ENCODE peak calls at places on chromosomes 7 and 10, in six cellular contexts. U is H1, C is HepG2, D is GM12878, Z is GM12891, A is K562. W is an unnamed sample.

GRCh38 chr10:95280637-95281036 is 10.2 kb downstream of the PDLIM1 start:
- DNase-seq in U (no peak), C (peak), D (no peak), Z (no peak), A (no peak), W (no peak)

GRCh38 chr10:93755443-93756127 is 2.2 kb upstream of the LGI1 start:
- DNase-seq in U (no peak), C (no peak), D (no peak), Z (no peak), A (no peak), W (no peak)

GRCh38 chr7:134811798-134812197 is 32.4 kb downstream of the CALD1 start:
- DNase-seq in U (no peak), C (no peak), D (no peak), Z (no peak), A (no peak), W (no peak)

GRCh38 chr7:90660100-90660499 is 64.0 kb downstream of the CDK14 start:
- DNase-seq in U (no peak), C (no peak), D (no peak), Z (no peak), A (no peak), W (no peak)

GRCh38 chr7:119377-120163 is 72.8 kb upstream of the FAM20C start:
- DNase-seq in U (no peak), C (no peak), D (no peak), Z (no peak), A (no peak), W (no peak)

GRCh38 chr7:1931951-1932270 is 261.8 kb downstream of the ELFN1 start:
- DNase-seq in U (no peak), C (no peak), D (no peak), Z (no peak), A (no peak), W (no peak)

GRCh38 chr7:157549612-157550299 is 213.0 kb downstream of the DNAJB6 start:
- DNase-seq in U (no peak), C (no peak), D (no peak), Z (no peak), A (no peak), W (no peak)

GRCh38 chr7:142181966-142182365 is 70.4 kb downstream of the MGAM2 start:
- DNase-seq in U (no peak), C (no peak), D (no peak), Z (no peak), A (no peak), W (no peak)

GRCh38 chr7:40673285-40673684 is 538.5 kb downstream of the SUGCT start:
- DNase-seq in U (no peak), C (no peak), D (no peak), Z (no peak), A (no peak), W (no peak)

GRCh38 chr10:13673165-13673564 is 86.4 kb downstream of the PRPF18 start:
- DNase-seq in U (no peak), C (no peak), D (no peak), Z (no peak), A (no peak), W (no peak)

GRCh38 chr10:122419890-122420623 is 34.4 kb upstream of the ARMS2 start:
- DNase-seq in U (no peak), C (no peak), D (no peak), Z (no peak), A (no peak), W (no peak)

GRCh38 chr7:99312316-99313203 is 13.1 kb upstream of the ARPC1A start:
- DNase-seq in U (no peak), C (peak), D (peak), Z (peak), A (peak), W (no peak)

GRCh38 chr10:17348111-17349008 is 106.0 kb downstream of the ST8SIA6 start:
- DNase-seq in U (no peak), C (no peak), D (no peak), Z (no peak), A (peak), W (no peak)

GRCh38 chr10:99329891-99330674 is 927 bp downstream of the CNNM1 start:
- DNase-seq in U (no peak), C (no peak), D (no peak), Z (peak), A (no peak), W (no peak)

GRCh38 chr7:138285129-138285528 is 174.9 kb upstream of the TRIM24 start:
- DNase-seq in U (no peak), C (peak), D (no peak), Z (no peak), A (no peak), W (no peak)

GRCh38 chr7:21960922-21961321 is 15.2 kb upstream of the CDCA7L start:
- DNase-seq in U (no peak), C (no peak), D (no peak), Z (no peak), A (no peak), W (no peak)

GRCh38 chr7:151705744-151706567 is 171.0 kb downstream of the PRKAG2 start:
- DNase-seq in U (no peak), C (peak), D (no peak), Z (peak), A (peak), W (no peak)

GRCh38 chr7:101950450-101951119 is 133.2 kb downstream of the CUX1 start:
- DNase-seq in U (no peak), C (no peak), D (no peak), Z (no peak), A (peak), W (no peak)

GRCh38 chr7:121366852-121367431 is 29.2 kb downstream of the FAM3C start:
- DNase-seq in U (no peak), C (peak), D (no peak), Z (no peak), A (peak), W (no peak)

GRCh38 chr7:54841772-54842707 is 83.0 kb upstream of the SEC61G start:
- DNase-seq in U (no peak), C (peak), D (no peak), Z (no peak), A (no peak), W (no peak)

GRCh38 chr7:26853788-26854393 is 10.5 kb downstream of the SKAP2 start:
- DNase-seq in U (no peak), C (peak), D (no peak), Z (no peak), A (no peak), W (no peak)

GRCh38 chr7:130758429-130759056 is 24.5 kb upstream of the KLF14 start:
- DNase-seq in U (no peak), C (peak), D (no peak), Z (no peak), A (peak), W (no peak)

GRCh38 chr7:18508441-18509427 is 13.2 kb downstream of the HDAC9 start:
- DNase-seq in U (no peak), C (peak), D (no peak), Z (no peak), A (no peak), W (no peak)

GRCh38 chr10:78654047-78654590 is 414.6 kb upstream of the ZMIZ1 start:
- DNase-seq in U (no peak), C (no peak), D (no peak), Z (no peak), A (no peak), W (no peak)

GRCh38 chr10:118735294-118735693 is 19.5 kb downstream of the CACUL1 start:
- DNase-seq in U (no peak), C (no peak), D (no peak), Z (no peak), A (no peak), W (no peak)

GRCh38 chr7:140673063-140673769 is 471 bp downstream of the ADCK2 start:
- DNase-seq in U (no peak), C (no peak), D (no peak), Z (peak), A (peak), W (peak)

GRCh38 chr10:43819464-43820225 is 171.0 kb upstream of the ZNF32 start:
- DNase-seq in U (no peak), C (no peak), D (no peak), Z (no peak), A (no peak), W (no peak)

GRCh38 chr10:130022501-130023299 is 58.6 kb upstream of the EBF3 start:
- DNase-seq in U (no peak), C (no peak), D (no peak), Z (no peak), A (no peak), W (no peak)

GRCh38 chr7:73716318-73716890 is 3.1 kb downstream of the STX1A start:
- DNase-seq in U (no peak), C (no peak), D (no peak), Z (no peak), A (no peak), W (no peak)

GRCh38 chr7:73718438-73718881 is 1.0 kb downstream of the STX1A start:
- DNase-seq in U (no peak), C (no peak), D (no peak), Z (no peak), A (no peak), W (no peak)

GRCh38 chr7:73718905-73719805 is at the start of gene STX1A:
- DNase-seq in U (no peak), C (peak), D (no peak), Z (peak), A (peak), W (peak)

GRCh38 chr7:73717025-73717807 is 2.3 kb downstream of the STX1A start:
- DNase-seq in U (no peak), C (no peak), D (no peak), Z (no peak), A (no peak), W (no peak)

GRCh38 chr7:73717991-73718405 is 1.5 kb downstream of the STX1A start:
- DNase-seq in U (no peak), C (no peak), D (no peak), Z (no peak), A (no peak), W (no peak)
- TF ChIP-seq TAF1 in U (no peak), C (no peak), D (no peak), Z (no peak), A (no peak), W (no peak)

DNA sequence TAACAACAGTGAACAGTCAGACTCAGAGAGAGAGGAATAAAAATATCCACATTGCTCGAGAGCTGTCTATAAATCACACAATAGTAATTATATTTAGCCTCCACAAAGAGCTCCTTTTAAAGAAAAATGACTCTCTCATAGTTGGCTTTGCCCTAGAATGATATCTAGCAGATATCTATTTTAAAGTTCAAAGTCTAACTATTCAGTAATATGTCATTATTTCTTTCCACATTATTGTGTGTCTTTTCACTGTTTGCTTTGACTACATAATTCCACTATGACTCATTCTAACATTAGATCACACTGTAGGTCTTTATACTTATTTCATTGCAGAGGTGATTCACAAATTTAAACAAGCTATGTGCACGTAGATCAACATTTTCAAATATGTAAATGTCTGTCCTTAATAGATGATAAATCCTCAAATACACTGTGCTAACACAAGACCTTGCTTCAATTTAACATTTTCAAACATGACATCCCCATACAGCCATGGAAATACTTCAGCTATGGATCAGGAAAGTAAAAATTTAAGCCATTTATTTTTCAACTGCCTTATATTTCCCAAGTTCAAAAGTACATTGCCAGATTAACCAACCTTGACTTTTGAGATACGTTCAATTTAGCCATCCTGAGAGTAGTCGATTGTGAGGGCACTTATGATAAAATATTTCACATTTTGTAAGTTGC is 99.9 kb upstream of the AKR1E2 start:
- DNase-seq in U (no peak), C (peak), D (no peak), Z (no peak), A (no peak), W (no peak)
- TF ChIP-seq POLR2AphosphoS5 in U (no peak), C (no peak), D (no peak), Z (no peak), A (no peak), W (no peak)

DNA sequence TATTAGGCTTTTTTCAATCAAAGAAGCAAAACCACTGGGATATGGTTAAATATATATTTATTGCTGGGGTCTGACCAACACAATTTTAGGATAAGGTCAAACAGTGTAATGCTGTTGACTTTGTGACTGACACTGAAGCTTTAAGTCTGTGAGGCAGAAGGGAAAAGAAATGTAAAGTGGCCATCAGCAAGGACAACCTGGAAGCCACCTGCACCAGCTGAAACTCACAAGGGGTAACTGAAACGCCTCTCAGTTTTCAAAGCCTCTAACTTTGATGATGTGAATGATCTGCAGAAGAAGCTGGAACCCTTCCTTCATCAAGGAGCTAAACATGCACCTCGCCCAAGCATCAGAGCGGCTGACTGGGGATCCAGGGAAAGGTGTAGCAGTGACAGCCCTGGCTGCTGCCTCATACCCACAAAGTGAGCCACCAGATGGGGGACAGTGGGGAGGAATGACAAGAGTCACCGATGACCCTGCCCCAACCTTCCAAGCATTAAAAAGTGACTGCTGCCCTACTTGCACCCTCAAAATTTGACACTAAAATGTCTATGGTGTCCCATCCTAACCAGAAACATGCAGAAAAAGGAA is 284.9 kb upstream of the CNTNAP2 start:
- DNase-seq in U (no peak), C (no peak), D (no peak), Z (no peak), A (no peak), W (no peak)
- TF ChIP-seq POLR2A in U (no peak), C (no peak), D (no peak), Z (no peak), A (no peak), W (no peak)

DNA sequence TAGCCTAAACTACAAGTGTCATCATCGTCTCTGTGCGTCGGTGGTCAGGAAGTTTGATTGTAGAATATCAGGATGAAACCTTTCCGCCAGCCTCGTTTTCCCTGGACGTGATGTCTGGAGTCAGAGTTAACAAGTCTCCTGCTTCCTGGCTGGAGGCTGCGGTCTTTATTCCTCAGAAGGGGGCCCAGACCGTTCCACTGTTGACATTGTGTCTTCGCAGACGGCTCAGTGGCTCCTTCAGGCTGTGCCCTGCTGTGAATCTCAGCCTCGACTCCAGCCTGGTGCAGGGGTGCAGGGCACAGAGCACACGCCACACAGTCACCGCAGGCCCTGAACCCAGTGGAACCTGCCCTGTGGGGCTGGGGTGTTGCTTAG is 37.2 kb upstream of the INSIG1 start:
- DNase-seq in U (no peak), C (no peak), D (no peak), Z (no peak), A (no peak), W (no peak)
- TF ChIP-seq TAF1 in U (no peak), C (no peak), D (no peak), Z (no peak), A (no peak), W (no peak)

GRCh38 chr7:6228865-6229264 is 43.6 kb downstream of the CYTH3 start:
- DNase-seq in U (no peak), C (no peak), D (peak), Z (peak), A (peak), W (no peak)
- TF ChIP-seq POLR2AphosphoS5 in U (no peak), C (no peak), D (no peak), Z (no peak), A (no peak), W (no peak)

DNA sequence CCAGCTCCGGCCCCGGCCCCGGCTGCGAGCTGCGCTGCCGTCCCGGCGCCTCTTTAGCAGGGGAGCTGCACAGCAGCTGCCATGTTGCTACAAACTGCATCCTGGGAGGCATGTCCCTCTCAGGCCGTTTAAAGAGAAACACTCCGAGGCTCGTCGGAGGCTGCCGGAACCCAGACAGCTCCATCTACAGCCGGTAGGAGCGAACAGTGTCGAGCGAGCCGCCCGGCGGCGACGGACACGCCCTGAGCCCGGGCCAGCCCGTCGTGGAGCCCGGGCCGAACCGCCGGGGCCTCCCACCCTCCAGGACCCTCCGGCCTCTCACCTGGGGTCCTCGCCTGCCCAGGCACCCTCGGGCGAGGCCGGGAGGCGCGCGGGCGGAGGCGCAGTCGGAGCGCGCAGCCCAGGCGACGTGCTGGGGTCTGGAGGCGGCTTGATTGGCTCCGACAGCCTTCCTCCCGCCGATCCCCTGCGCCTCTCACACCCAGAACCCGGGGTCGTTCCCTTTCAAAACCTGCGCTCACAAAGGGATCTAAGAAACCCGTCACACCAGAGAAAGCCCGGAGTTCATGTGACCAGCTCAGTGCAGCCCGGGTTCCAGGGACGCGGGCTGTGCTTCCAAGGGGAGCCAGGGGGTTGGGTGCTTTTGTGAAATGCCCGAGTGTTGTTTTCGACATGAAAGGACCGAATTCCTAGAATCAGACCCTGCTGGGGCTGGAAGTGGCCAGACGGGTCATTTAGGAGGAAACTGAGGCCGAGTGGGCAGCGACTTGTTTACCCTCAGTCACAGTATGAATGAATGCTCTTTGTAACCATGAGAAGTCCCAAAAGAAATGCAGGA is at the start of gene ZNF777:
- DNase-seq in U (peak), C (peak), D (peak), Z (peak), A (no peak), W (peak)
- TF ChIP-seq POLR2A in U (peak), C (peak), D (peak), Z (peak), A (peak), W (peak)

DNA sequence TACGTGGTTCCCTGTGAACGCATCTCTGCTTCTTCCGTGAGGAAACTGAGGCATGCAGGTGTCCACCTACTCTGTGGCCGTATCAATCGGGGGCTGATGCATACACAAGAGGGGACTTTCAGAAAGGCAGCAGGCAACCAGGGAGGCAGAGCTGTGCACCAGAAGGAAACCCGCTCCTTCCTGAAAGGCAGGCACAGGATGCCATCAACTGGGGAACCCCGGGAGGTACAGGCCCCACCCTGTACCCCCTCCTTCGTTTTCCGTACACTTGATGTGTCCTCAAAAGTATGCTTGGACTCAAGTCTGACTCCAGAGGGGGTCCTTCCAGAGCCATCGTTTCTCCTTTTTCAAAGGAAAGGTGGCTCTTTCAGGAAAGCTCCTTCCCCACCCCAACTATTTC is 59.5 kb downstream of the ASB13 start:
- DNase-seq in U (no peak), C (no peak), D (no peak), Z (no peak), A (no peak), W (no peak)
- TF ChIP-seq TAF1 in U (no peak), C (no peak), D (no peak), Z (no peak), A (no peak), W (no peak)

GRCh38 chr7:92934096-92934495 is 97.7 kb upstream of the CDK6 start:
- DNase-seq in U (no peak), C (no peak), D (no peak), Z (no peak), A (no peak), W (no peak)
- TF ChIP-seq POLR2AphosphoS5 in U (no peak), C (no peak), D (no peak), Z (no peak), A (no peak), W (no peak)

GRCh38 chr7:23105086-23105643 is 420 bp upstream of the KLHL7 start:
- DNase-seq in U (no peak), C (no peak), D (no peak), Z (no peak), A (no peak), W (no peak)

GRCh38 chr7:23106491-23106800 is 861 bp downstream of the KLHL7 start:
- DNase-seq in U (no peak), C (no peak), D (no peak), Z (no peak), A (no peak), W (peak)

GRCh38 chr7:23106801-23107713 is 1.5 kb downstream of the KLHL7 start:
- DNase-seq in U (no peak), C (no peak), D (no peak), Z (no peak), A (no peak), W (no peak)

GRCh38 chr7:23107781-23108180 is 2.2 kb downstream of the KLHL7 start:
- DNase-seq in U (no peak), C (no peak), D (no peak), Z (no peak), A (no peak), W (no peak)

GRCh38 chr7:23105644-23106490 is at the start of gene KLHL7:
- DNase-seq in U (peak), C (peak), D (peak), Z (peak), A (peak), W (peak)
- TF ChIP-seq POLR2A in U (peak), C (peak), D (peak), Z (peak), A (peak), W (peak)

GRCh38 chr10:49353026-49353894 is 42.6 kb downstream of the DRGX start:
- DNase-seq in U (no peak), C (no peak), D (no peak), Z (no peak), A (no peak), W (no peak)
- TF ChIP-seq TAF1 in U (no peak), C (no peak), D (no peak), Z (no peak), A (no peak), W (no peak)